ENCODE peak calls at places on chromosomes 12 and 14, in eight cellular contexts. One of them, this sample, is unnamed.

GRCh38 chr12:23337213-23337612 is 612.3 kb downstream of the SOX5 start:
- DNase-seq in ELF-1: no peak
- DNase-seq in HepG2: no peak
- DNase-seq in BJ: no peak
- DNase-seq in erythroblast: no peak
- DNase-seq in DMS153: no peak
- DNase-seq in lower leg skin: no peak
- DNase-seq in esophagus squamous epithelium: no peak
- DNase-seq in this sample: no peak

GRCh38 chr12:13022737-13023370 is 21.3 kb upstream of the FAM234B start:
- DNase-seq in HepG2: no peak
- DNase-seq in lower leg skin: no peak
- DNase-seq in ELF-1: no peak
- DNase-seq in DMS153: no peak
- DNase-seq in BJ: no peak
- DNase-seq in erythroblast: peak
- DNase-seq in esophagus squamous epithelium: no peak
- DNase-seq in this sample: no peak

GRCh38 chr12:127257366-127257935 is 1009.5 kb upstream of the TMEM132C start:
- DNase-seq in lower leg skin: no peak
- DNase-seq in HepG2: no peak
- DNase-seq in ELF-1: no peak
- DNase-seq in BJ: no peak
- DNase-seq in esophagus squamous epithelium: no peak
- DNase-seq in DMS153: no peak
- DNase-seq in erythroblast: no peak
- DNase-seq in this sample: no peak

GRCh38 chr12:123389560-123390351 is 5.8 kb downstream of the KMT5A start:
- DNase-seq in DMS153: no peak
- DNase-seq in BJ: no peak
- DNase-seq in esophagus squamous epithelium: no peak
- DNase-seq in lower leg skin: peak
- DNase-seq in ELF-1: peak
- DNase-seq in HepG2: peak
- DNase-seq in erythroblast: peak
- DNase-seq in this sample: peak

GRCh38 chr14:26594756-26595545 is 2.9 kb downstream of the NOVA1 start:
- DNase-seq in lower leg skin: no peak
- DNase-seq in HepG2: no peak
- DNase-seq in erythroblast: no peak
- DNase-seq in DMS153: no peak
- DNase-seq in BJ: no peak
- DNase-seq in ELF-1: no peak
- DNase-seq in esophagus squamous epithelium: no peak
- DNase-seq in this sample: peak

GRCh38 chr14:23154876-23155587 is 28.4 kb downstream of the SLC7A8 start:
- DNase-seq in DMS153: peak
- DNase-seq in BJ: no peak
- DNase-seq in ELF-1: peak
- DNase-seq in lower leg skin: peak
- DNase-seq in erythroblast: no peak
- DNase-seq in HepG2: no peak
- DNase-seq in esophagus squamous epithelium: no peak
- DNase-seq in this sample: peak

GRCh38 chr14:19900999-19901398 is 19.4 kb upstream of the OR4K5 start:
- DNase-seq in erythroblast: no peak
- DNase-seq in lower leg skin: no peak
- DNase-seq in DMS153: no peak
- DNase-seq in HepG2: no peak
- DNase-seq in ELF-1: no peak
- DNase-seq in esophagus squamous epithelium: no peak
- DNase-seq in BJ: no peak
- DNase-seq in this sample: no peak

GRCh38 chr12:13097526-13097925 is 5.9 kb downstream of the GSG1 start:
- DNase-seq in BJ: no peak
- DNase-seq in ELF-1: no peak
- DNase-seq in lower leg skin: no peak
- DNase-seq in HepG2: no peak
- DNase-seq in esophagus squamous epithelium: no peak
- DNase-seq in erythroblast: no peak
- DNase-seq in DMS153: no peak
- DNase-seq in this sample: no peak

GRCh38 chr12:106205208-106206069 is 42.4 kb downstream of the CKAP4 start:
- DNase-seq in lower leg skin: no peak
- DNase-seq in BJ: no peak
- DNase-seq in erythroblast: no peak
- DNase-seq in esophagus squamous epithelium: no peak
- DNase-seq in HepG2: peak
- DNase-seq in DMS153: no peak
- DNase-seq in ELF-1: peak
- DNase-seq in this sample: peak

This sample was measured in neural progenitor cell.